ENCODE peak calls at places on chromosomes 12 and 14, in five cellular contexts. R is thoracic aorta; G is adrenal gland; P is activated CD8-positive, alpha-beta T cell treated with anti-CD3 and anti-CD28 coated beads for 36 hours; N is HL-60. I is an unnamed sample.

GRCh38 chr12:1842183-1842904 is 22.0 kb downstream of the LRTM2 start:
- DNase-seq in P (peak; percentile 13), R (no peak), G (no peak), N (peak; percentile 59), I (no peak)

GRCh38 chr12:71187379-71187778 is 29.6 kb upstream of the TSPAN8 start:
- DNase-seq in G (no peak), R (no peak), N (no peak), P (no peak), I (no peak)

GRCh38 chr14:89379006-89379405 is 38.0 kb downstream of the FOXN3 start:
- DNase-seq in N (no peak), R (no peak), G (peak; percentile 66), P (no peak), I (no peak)

GRCh38 chr14:25607095-25607657 is 557.2 kb upstream of the STXBP6 start:
- DNase-seq in G (no peak), P (no peak), N (no peak), R (no peak), I (no peak)

GRCh38 chr14:70525691-70526090 is 9.1 kb downstream of the ADAM20 start:
- DNase-seq in G (no peak), N (no peak), P (no peak), R (no peak), I (no peak)

GRCh38 chr12:50533203-50533584 is 28.4 kb downstream of the DIP2B start:
- DNase-seq in R (no peak), P (no peak), N (no peak), G (no peak), I (no peak)

GRCh38 chr12:121114806-121115205 is 17.9 kb upstream of the P2RX7 start:
- DNase-seq in R (no peak), P (no peak), N (no peak), G (no peak), I (no peak)

GRCh38 chr12:104010121-104010520 is 39.9 kb downstream of the GLT8D2 start:
- DNase-seq in P (no peak), N (no peak), G (no peak), R (no peak), I (no peak)

GRCh38 chr12:31118347-31118830 is 44.7 kb downstream of the DDX11 start:
- DNase-seq in G (no peak), R (no peak), P (peak; percentile 41), N (no peak), I (no peak)

GRCh38 chr12:102483466-102483865 is 3.1 kb upstream of the IGF1 start:
- DNase-seq in P (peak; percentile 38), R (no peak), G (no peak), N (no peak), I (no peak)

GRCh38 chr14:103072595-103073366 is 11.2 kb upstream of the LBHD2 start:
- DNase-seq in R (no peak), N (no peak), G (no peak), P (no peak), I (no peak)

GRCh38 chr12:53453953-53454640 is 2.2 kb downstream of the PCBP2 start:
- DNase-seq in P (no peak), N (no peak), R (no peak), G (no peak), I (no peak)

GRCh38 chr12:53450936-53451335 is 966 bp upstream of the PCBP2 start:
- DNase-seq in N (no peak), R (no peak), P (no peak), G (no peak), I (no peak)

GRCh38 chr12:53451661-53452158 is at the start of gene PCBP2:
- DNase-seq in R (peak; percentile 93), G (peak; percentile 99), P (peak; percentile 98), N (peak; percentile 99), I (peak; percentile 92)

GRCh38 chr12:53454710-53455109 is 2.8 kb downstream of the PCBP2 start:
- DNase-seq in P (no peak), N (no peak), R (no peak), G (no peak), I (no peak)

DNA sequence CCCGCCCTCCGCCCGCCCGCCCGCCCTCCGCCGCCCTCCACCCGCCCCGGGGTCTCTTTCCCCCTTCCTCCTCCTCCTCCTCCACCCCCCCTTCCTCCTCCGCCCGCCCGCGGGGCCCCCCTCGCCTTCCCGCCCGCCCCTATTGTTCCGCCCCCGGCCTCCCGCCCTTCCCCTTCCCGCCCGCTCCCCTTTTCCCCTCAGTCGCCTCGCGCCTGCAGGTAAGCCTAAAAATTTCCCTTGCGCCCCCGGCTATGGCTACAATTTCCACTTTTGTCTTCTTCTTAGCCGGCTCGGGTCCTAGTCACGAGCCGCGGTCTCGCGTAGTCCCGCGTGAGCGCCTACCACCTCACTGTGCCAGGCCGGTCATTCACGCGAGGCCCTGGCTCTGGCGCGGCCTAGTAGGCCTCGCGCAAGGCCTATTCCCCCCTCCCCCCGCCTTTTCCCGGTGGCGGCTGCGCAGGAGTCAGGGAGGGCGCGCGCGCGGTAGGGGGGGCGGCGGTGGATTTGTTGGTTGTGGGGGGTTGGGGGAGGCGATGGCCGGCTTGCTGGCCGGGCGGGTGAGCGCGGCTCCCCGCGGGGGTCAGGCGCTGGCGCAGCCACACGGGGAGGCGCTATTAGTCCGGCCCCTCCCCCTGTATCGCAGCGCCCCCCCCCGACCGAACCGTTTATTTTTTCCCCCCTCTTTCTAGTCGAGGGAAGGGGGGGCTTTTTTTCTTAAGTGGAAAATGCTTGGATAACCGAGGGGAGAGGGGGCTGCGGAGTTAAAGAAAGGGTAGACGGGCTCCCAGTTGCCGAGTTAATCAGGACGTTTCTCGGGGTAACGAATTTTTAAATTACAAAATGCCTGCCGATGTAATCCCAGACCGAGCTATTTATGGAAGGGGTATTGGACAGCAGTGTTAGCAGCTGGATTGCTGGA is 516 bp downstream of the PCBP2 start:
- DNase-seq in G (peak; percentile 96), P (peak; percentile 81), N (peak; percentile 78), R (peak; percentile 78), I (peak; percentile 81)
- TF ChIP-seq CTCF in G (peak; percentile 8), P (peak; percentile 28), N (no peak), R (peak; percentile 35), I (no peak)

DNA sequence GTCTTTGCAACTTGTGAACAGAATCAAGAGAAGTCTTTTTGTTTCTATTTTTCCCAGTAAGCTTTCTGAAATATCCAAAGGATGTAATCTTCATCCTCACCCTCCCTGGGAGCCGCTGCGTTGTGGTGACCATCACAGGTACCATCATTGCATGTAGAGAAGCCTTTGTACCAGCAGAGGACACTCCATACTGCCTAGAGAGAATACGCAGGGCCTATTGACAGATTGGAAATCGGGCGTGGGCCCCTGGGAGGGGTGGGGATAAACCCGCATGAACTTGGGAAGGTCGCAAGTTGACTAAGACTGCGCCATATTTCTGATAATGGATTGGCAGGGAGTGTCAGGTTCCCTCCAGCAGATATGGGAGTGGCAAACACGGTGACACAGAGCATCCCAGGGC is 12.7 kb downstream of the KRT1 start:
- DNase-seq in G (no peak), N (no peak), R (no peak), P (no peak), I (no peak)
- TF ChIP-seq CTCF in G (no peak), N (no peak), R (no peak), P (no peak), I (no peak)

DNA sequence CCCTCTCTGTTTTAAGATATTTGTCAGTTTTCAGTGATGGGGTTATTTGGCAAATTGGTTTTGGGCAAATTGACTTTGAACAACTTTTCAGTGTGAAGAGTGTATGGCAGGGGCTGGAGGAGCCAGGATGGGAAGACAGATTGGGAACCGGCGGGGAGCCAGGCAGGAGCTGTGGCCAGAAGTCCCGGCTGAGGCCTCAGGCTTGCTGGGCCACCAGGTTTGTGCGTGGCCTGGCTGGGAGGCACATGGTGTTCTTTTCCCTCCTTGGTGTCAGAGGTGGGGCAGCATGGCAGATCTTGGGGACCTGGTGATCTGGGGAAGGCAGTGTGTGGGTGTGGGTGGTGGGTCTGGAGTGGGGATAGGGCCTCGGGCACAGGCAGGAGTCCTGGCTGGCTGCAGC is 61.1 kb downstream of the SLC25A47 start:
- DNase-seq in P (no peak), G (no peak), R (no peak), N (no peak), I (no peak)
- TF ChIP-seq CTCF in P (no peak), G (no peak), R (no peak), N (no peak), I (no peak)

GRCh38 chr12:82688035-82688501 is 1.4 kb downstream of the TMTC2 start:
- DNase-seq in G (no peak), P (no peak), N (no peak), R (no peak), I (no peak)
- TF ChIP-seq CTCF in G (no peak), P (peak; percentile 32), N (peak; percentile 12), R (no peak), I (no peak)

DNA sequence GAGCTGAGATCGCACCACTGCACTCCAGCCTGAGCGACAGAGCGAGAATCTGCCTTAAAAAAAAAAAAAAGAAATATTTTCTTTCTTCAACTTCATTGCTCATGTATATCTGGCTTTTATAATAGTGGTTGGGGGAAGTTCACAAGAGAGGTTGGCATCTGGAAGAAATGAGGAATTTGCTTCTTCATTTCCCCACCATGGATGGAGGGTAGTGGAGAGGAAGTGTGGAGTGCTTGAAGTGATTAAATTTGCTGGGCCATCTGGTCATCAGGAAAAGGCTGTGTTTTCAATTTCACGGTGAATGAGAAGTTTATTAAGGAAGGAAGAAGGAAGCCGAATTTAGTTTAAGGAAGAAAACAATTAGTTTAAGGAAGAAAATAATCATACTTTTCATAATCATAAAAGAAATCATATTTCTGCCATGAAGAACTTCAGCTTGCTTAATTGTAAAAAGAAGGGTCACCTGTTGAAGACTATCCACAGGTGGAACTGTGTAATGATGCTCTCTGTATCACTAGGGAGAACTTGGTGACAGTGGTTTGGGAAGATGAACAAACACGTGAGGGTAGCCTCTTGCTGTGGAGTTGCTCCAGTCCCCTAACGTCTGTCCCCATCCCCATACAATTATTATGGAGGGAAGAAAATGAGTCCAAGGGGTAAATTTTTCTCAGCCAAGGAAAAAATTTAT is 197.3 kb upstream of the ARHGAP5 start:
- DNase-seq in N (no peak), P (no peak), R (no peak), G (no peak), I (no peak)
- TF ChIP-seq CTCF in N (no peak), P (no peak), R (no peak), G (no peak), I (no peak)

DNA sequence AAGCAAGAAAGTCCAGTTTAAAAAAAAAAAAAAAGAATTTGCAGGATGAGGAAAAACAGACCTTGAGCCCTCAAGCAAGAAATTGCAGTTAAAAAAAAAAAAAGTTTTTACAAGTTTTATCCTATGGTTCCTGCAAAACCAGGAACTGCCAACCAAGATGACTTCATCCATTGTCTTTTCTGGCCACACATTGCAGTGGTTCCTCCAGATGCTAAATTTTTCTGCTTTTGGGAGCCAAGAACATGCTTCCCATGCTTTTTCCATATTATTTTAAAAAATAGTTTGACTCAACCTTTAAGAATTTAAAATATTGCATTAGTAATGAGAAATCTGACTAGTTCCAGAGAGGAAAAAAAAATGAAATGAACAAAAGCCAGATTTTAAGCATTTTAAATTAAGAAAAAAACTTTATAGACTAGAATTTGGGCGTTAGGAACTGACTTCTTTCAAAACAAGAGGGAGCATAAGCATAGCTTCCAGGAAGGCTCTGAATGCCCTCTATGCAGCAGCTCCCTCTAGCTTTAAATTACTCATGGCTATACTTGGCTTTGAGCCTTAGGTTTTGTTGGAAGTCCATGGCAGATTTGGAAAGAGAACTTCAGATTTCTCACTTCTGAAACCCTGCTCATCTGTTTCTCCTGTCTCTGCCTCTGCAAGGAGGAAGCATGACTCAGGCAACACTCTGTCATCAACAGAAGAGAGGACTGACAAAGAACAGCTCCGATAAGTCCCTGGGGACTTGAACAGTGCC is 124.5 kb downstream of the GPR65 start:
- DNase-seq in P (peak; percentile 15), R (peak; percentile 8), G (peak; percentile 56), N (peak; percentile 66), I (no peak)
- TF ChIP-seq CTCF in P (no peak), R (no peak), G (no peak), N (no peak), I (no peak)

DNA sequence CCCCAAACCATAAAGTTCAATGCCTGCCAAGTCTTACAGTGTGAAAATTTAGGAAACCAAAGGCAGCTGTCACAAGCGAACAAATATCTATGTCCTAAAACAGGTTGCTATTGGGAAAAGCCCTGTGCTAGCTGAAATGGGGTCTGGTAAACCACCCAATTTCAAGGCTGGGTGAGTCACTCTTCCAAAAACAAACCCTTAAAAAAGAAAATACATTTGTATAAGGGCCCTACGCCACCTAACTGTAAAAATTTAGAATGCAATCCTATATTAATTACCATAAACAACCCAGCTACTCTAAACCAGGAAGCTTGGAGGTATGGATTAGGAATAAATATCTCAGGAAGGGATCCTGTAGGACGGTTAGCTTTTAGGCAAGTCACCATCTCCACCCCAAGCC is 32.1 kb downstream of the PRMT8 start:
- DNase-seq in N (no peak), P (no peak), R (no peak), G (no peak), I (no peak)
- TF ChIP-seq CTCF in N (no peak), P (no peak), R (no peak), G (no peak), I (no peak)

I was measured in activated B cell treated with CpG ODN at 0.5 μM for 24 hours.